ENCODE peak calls at places on chromosomes 3 and 15, in five cellular contexts. P is Peyer's patch, X is transverse colon, U is AG04450, M is IMR-90. G is an unnamed sample.

GRCh38 chr3:128922804-128923459 is 43.5 kb downstream of the ACAD9 start:
- DNase-seq in X (no peak), M (no peak), P (peak), U (no peak), G (no peak)

GRCh38 chr3:62584636-62585035 is 211.3 kb upstream of the FEZF2 start:
- DNase-seq in U (no peak), M (no peak), P (no peak), X (no peak), G (no peak)

GRCh38 chr3:116186128-116186527 is 259.2 kb downstream of the LSAMP start:
- DNase-seq in M (no peak), X (no peak), U (no peak), P (no peak), G (no peak)

GRCh38 chr15:60722328-60723112 is 243.6 kb upstream of the ICE2 start:
- DNase-seq in M (no peak), X (no peak), U (no peak), P (no peak), G (no peak)

GRCh38 chr3:49998326-49998725 is 58.4 kb downstream of the RBM6 start:
- DNase-seq in M (peak), X (no peak), U (peak), P (no peak), G (no peak)

GRCh38 chr15:101504866-101505609 is 15.5 kb upstream of the PCSK6 start:
- DNase-seq in X (no peak), M (no peak), U (no peak), P (no peak), G (no peak)

GRCh38 chr3:45659661-45660566 is 29.3 kb upstream of the SACM1L start:
- DNase-seq in M (peak), P (peak), X (peak), U (peak), G (no peak)

GRCh38 chr3:191762323-191762960 is 301.5 kb downstream of the PYDC2 start:
- DNase-seq in U (no peak), P (no peak), M (no peak), X (no peak), G (no peak)

GRCh38 chr3:127286571-127287140 is 1.2 kb downstream of the PRR20G start:
- DNase-seq in M (peak), P (no peak), X (no peak), U (no peak), G (no peak)
- H3K4me3 ChIP-seq in M (no peak), P (no peak), X (no peak), U (no peak), G (no peak)

GRCh38 chr3:17749705-17750293 is 7.4 kb upstream of the TBC1D5 start:
- DNase-seq in U (no peak), P (no peak), X (peak), M (no peak), G (no peak)

GRCh38 chr3:17745894-17746293 is 3.5 kb upstream of the TBC1D5 start:
- DNase-seq in U (no peak), P (no peak), X (no peak), M (no peak), G (no peak)

GRCh38 chr3:17747184-17747889 is 4.9 kb upstream of the TBC1D5 start:
- DNase-seq in X (no peak), U (no peak), P (no peak), M (no peak), G (no peak)

GRCh38 chr3:17749281-17749680 is 6.8 kb upstream of the TBC1D5 start:
- DNase-seq in U (no peak), P (peak), X (no peak), M (no peak), G (no peak)

GRCh38 chr3:17747890-17748247 is 5.4 kb upstream of the TBC1D5 start:
- DNase-seq in X (no peak), M (no peak), P (no peak), U (no peak), G (no peak)
- H3K4me3 ChIP-seq in X (no peak), M (no peak), P (no peak), U (no peak), G (no peak)

GRCh38 chr3:152293607-152294006 is 24.9 kb downstream of the MBNL1 start:
- DNase-seq in X (no peak), M (no peak), P (no peak), U (no peak), G (no peak)

GRCh38 chr3:152296990-152297389 is 28.3 kb downstream of the MBNL1 start:
- DNase-seq in P (no peak), U (no peak), M (no peak), X (no peak), G (no peak)

GRCh38 chr3:152296382-152296781 is 27.7 kb downstream of the MBNL1 start:
- DNase-seq in P (no peak), U (no peak), M (no peak), X (no peak), G (no peak)

GRCh38 chr3:152295344-152295743 is 26.6 kb downstream of the MBNL1 start:
- DNase-seq in M (no peak), U (no peak), P (no peak), X (no peak), G (no peak)

GRCh38 chr3:152295834-152296233 is 27.1 kb downstream of the MBNL1 start:
- DNase-seq in X (no peak), U (no peak), P (no peak), M (no peak), G (no peak)
- H3K4me3 ChIP-seq in X (no peak), U (no peak), P (no peak), M (no peak), G (no peak)

DNA sequence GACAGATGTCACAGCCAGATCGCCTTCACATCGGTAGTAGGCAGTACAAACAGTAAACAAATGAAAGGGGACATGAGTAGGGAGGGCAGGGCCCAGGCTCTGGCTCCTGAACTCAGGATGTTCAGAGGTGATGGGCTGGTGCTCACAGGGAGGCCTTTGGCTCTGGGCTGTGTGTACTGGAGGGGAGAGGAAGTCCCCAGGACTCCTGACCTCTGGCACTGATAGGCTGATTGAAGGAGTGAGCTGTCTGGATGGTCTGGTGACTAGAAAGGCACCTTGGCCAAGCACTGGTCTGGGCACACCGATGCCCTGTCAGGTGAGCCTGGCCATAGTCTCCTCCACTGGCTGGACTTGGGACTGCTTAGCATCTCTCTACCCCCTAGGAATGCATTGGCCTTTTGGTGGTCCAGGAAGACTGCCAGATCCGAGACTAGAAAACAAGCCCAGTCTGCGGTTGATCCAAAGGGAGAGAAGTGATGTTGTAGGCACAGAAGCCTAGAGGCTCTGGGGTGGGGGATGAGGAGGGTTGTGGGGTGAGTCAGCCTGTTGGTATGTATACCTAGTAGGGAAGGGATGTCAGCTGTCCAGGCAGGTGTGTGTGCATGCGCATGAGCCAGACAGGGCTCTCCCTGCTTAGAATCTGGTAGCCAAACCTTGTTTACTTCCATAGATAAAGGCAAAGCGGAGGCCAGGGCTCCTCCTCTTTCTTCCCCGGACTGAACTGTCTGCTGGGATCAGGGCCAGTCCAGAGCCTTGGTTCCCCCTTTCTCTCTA is 1.9 kb downstream of the SPINT1 start:
- DNase-seq in X (peak), U (no peak), M (no peak), P (no peak), G (peak)
- H3K4me3 ChIP-seq in X (peak), U (no peak), M (no peak), P (peak), G (peak)

GRCh38 chr15:31046759-31047359 is 54.7 kb downstream of the TRPM1 start:
- DNase-seq in X (no peak), P (no peak), U (no peak), M (no peak), G (no peak)

GRCh38 chr15:31049682-31050606 is 51.6 kb downstream of the TRPM1 start:
- DNase-seq in P (no peak), U (no peak), M (no peak), X (no peak), G (no peak)

GRCh38 chr15:31047437-31047836 is 54.1 kb downstream of the TRPM1 start:
- DNase-seq in P (no peak), M (no peak), X (no peak), U (no peak), G (no peak)

GRCh38 chr15:31051646-31052045 is 49.9 kb downstream of the TRPM1 start:
- DNase-seq in U (no peak), X (no peak), M (no peak), P (no peak), G (no peak)

DNA sequence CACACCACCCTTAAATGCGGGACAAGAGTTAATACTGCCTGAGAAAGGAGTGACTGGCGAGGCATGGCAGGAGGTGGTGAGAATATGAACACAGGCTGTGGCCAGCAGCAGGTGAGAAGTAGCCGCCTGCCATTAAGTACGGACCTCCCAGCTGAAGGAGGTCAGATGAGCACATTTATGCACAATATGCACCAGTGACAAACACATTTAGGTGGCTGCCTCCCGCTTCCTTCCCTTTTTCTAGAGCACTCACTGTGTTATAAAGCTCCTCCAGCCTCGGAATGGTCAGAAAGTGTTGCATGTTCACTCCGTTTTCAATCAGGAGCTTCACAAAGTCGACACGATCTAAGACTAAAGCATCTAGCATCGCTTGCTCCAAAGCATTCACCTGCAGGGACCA is 52.4 kb downstream of the TRPM1 start:
- DNase-seq in U (no peak), P (peak), M (no peak), X (no peak), G (no peak)
- H3K4me3 ChIP-seq in U (no peak), P (no peak), M (no peak), X (no peak), G (no peak)

DNA sequence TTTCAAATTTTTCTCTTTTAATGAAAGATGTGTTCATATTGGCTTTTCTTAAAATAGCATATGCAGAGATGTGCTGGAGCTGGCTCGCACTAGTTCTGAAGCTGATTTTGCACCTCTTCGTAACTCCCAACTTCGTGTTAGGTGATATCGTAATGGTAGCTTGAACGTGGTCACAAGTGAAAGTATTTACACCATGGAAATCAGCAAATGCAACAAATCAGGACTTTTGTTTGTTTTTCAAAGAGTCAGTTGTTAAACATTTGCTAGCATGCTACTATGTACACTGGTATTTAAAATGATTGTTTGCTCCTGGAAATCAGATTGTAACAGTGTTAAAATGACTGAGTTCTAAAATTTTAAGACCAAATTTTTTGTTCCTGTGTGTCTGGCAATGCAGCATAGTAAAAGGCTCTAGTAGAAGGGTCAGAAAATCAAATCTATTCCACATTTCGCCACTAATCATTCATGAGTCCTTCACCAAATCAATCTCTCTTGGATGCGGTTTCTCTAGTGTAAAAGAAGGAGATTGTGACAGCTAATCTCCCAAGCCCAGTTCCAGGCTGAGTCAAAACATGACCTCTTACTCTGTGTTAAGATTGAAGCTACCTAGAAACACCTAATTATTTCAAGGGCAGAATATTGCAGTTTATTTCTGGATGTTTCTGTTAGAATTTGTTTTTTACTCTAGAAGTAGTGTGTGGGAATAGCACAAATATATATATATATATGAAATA is 34.3 kb upstream of the CMC1 start:
- DNase-seq in X (no peak), M (no peak), P (no peak), U (no peak), G (no peak)
- H3K4me3 ChIP-seq in X (no peak), M (no peak), P (no peak), U (no peak), G (no peak)

GRCh38 chr3:187290561-187290960 is 976 bp downstream of the MASP1 start:
- DNase-seq in P (no peak), X (no peak), M (no peak), U (no peak), G (no peak)
- H3K4me3 ChIP-seq in P (no peak), X (peak), M (peak), U (peak), G (no peak)

GRCh38 chr3:148062590-148062989 is 635.1 kb upstream of the AGTR1 start:
- DNase-seq in M (no peak), P (no peak), X (no peak), U (no peak), G (no peak)

GRCh38 chr3:148066787-148067186 is 630.9 kb upstream of the AGTR1 start:
- DNase-seq in M (no peak), U (no peak), X (no peak), P (no peak), G (no peak)
- H3K4me3 ChIP-seq in M (no peak), U (no peak), X (no peak), P (no peak), G (no peak)

DNA sequence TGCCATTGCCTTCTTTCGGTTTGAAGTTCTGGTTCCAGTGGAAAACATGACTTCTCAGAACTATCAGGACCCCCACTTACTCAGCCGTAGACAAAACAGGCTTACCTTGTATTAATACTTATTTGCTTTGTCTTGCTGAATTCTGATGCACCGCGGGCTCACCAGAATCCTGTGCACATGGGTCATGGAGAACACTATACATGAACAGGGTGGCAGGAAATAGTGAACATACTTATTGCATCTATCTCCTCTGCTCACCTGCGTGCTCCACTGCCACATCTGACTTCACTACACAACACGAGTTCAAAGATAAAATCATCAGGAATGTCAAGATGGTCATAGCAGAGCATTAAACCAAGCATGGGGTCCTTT is 10.7 kb upstream of the MAPK6 start:
- DNase-seq in X (no peak), M (no peak), P (no peak), U (no peak), G (no peak)
- H3K4me3 ChIP-seq in X (no peak), M (no peak), P (no peak), U (no peak), G (no peak)

G was measured in pancreas.